ENCODE peak calls at places on chromosomes 1 and 21, in seven cellular contexts. N is left ventricle myocardium inferior; W is DMS79 treated with DMSO at 0.1 percent for 48 hours; X is activated naive CD4-positive, alpha-beta T cell treated with Interleukin-2 at 50 U/mL for 16 hours; M is GM10248; L is effector CD4-positive, alpha-beta T cell; F is psoas muscle. J is an unnamed sample.

GRCh38 chr21:42468511-42469131 is 27.4 kb downstream of the RSPH1 start:
- DNase-seq in N (no peak), W (no peak), M (no peak), F (no peak), L (no peak), X (no peak), J (no peak)

GRCh38 chr1:55636691-55637090 is 421.5 kb upstream of the USP24 start:
- DNase-seq in N (no peak), W (no peak), F (no peak), X (no peak), M (no peak), L (no peak), J (no peak)

GRCh38 chr1:236204043-236204442 is 61.7 kb downstream of the GPR137B start:
- DNase-seq in N (no peak), F (no peak), M (no peak), L (no peak), X (no peak), W (no peak), J (no peak)

GRCh38 chr1:234970731-234971476 is 157.7 kb downstream of the TOMM20 start:
- DNase-seq in N (peak), W (peak), M (no peak), X (no peak), L (no peak), F (peak), J (no peak)

GRCh38 chr1:205998457-205999241 is 4.5 kb downstream of the RAB7B start:
- DNase-seq in M (no peak), L (no peak), W (no peak), F (no peak), N (peak), X (no peak), J (no peak)

GRCh38 chr1:51444534-51445192 is 74.4 kb downstream of the EPS15 start:
- DNase-seq in F (no peak), M (no peak), X (no peak), W (no peak), L (no peak), N (no peak), J (no peak)

GRCh38 chr1:221689138-221689537 is 52.8 kb downstream of the DUSP10 start:
- DNase-seq in M (no peak), F (no peak), L (no peak), W (no peak), X (no peak), N (no peak), J (no peak)

GRCh38 chr1:212328248-212328647 is 43.0 kb downstream of the PPP2R5A start:
- DNase-seq in M (no peak), F (no peak), N (no peak), W (no peak), X (no peak), L (no peak), J (no peak)

GRCh38 chr1:31937300-31938183 is 626 bp downstream of the PTP4A2 start:
- DNase-seq in X (peak), L (peak), W (peak), N (peak), M (peak), F (peak), J (peak)

GRCh38 chr1:42973304-42973703 is 14.6 kb upstream of the SLC2A1 start:
- DNase-seq in F (no peak), L (no peak), W (no peak), X (no peak), N (peak), M (no peak), J (no peak)

GRCh38 chr1:246142320-246142893 is 364.7 kb downstream of the SMYD3 start:
- DNase-seq in M (no peak), X (no peak), F (no peak), N (no peak), L (no peak), W (no peak), J (no peak)

GRCh38 chr1:100076744-100077143 is 56.0 kb downstream of the SASS6 start:
- DNase-seq in N (no peak), X (no peak), L (no peak), W (no peak), M (peak), F (no peak), J (no peak)

GRCh38 chr1:176994926-176995596 is 169.5 kb downstream of the ASTN1 start:
- DNase-seq in M (no peak), N (no peak), W (no peak), L (no peak), X (no peak), F (no peak), J (no peak)

GRCh38 chr1:180291004-180291403 is 60.9 kb downstream of the LHX4 start:
- DNase-seq in L (no peak), M (no peak), F (no peak), W (no peak), N (no peak), X (no peak), J (no peak)

GRCh38 chr1:45243476-45244343 is 37.3 kb upstream of the ZSWIM5 start:
- DNase-seq in L (no peak), N (no peak), X (no peak), F (no peak), M (no peak), W (no peak), J (no peak)

GRCh38 chr1:155122308-155122707 is 5.4 kb upstream of the EFNA1 start:
- DNase-seq in L (no peak), W (no peak), F (no peak), M (no peak), N (no peak), X (no peak), J (no peak)

GRCh38 chr1:74180490-74180889 is 17.5 kb downstream of the LRRIQ3 start:
- DNase-seq in W (no peak), L (no peak), M (no peak), X (no peak), F (no peak), N (no peak), J (no peak)

GRCh38 chr1:201539561-201540404 is 856 bp downstream of the NAV1 start:
- DNase-seq in N (peak), F (peak), W (peak), L (no peak), X (no peak), M (peak), J (no peak)

GRCh38 chr1:32540589-32540988 is 1.4 kb downstream of the ZBTB8A start:
- DNase-seq in X (no peak), W (peak), M (no peak), L (no peak), F (no peak), N (no peak), J (no peak)

GRCh38 chr1:3275471-3276340 is 178.8 kb upstream of the ARHGEF16 start:
- DNase-seq in F (no peak), X (no peak), L (no peak), N (peak), M (no peak), W (peak), J (no peak)

GRCh38 chr1:38917772-38918171 is 23.9 kb downstream of the RHBDL2 start:
- DNase-seq in N (no peak), X (no peak), F (no peak), M (no peak), W (no peak), L (no peak), J (no peak)

GRCh38 chr21:40757366-40757765 is 89.6 kb downstream of the DSCAM start:
- DNase-seq in F (no peak), M (no peak), W (no peak), L (no peak), N (no peak), X (no peak), J (no peak)

GRCh38 chr1:5856246-5856815 is 135.9 kb downstream of the NPHP4 start:
- DNase-seq in M (no peak), L (no peak), X (no peak), N (no peak), F (no peak), W (no peak), J (no peak)

GRCh38 chr21:33857846-33858671 is 57.5 kb downstream of the ATP5PO start:
- DNase-seq in L (no peak), N (no peak), M (no peak), X (no peak), W (no peak), F (no peak), J (no peak)

GRCh38 chr21:35611752-35612151 is 448.6 kb downstream of the SETD4 start:
- DNase-seq in L (no peak), X (no peak), F (no peak), M (no peak), N (no peak), W (no peak), J (no peak)

GRCh38 chr1:244210884-244211558 is 159.9 kb downstream of the ZBTB18 start:
- DNase-seq in N (no peak), W (no peak), F (no peak), L (no peak), M (no peak), X (no peak), J (no peak)

GRCh38 chr1:39850606-39851216 is 32.6 kb downstream of the TRIT1 start:
- DNase-seq in X (no peak), L (no peak), W (no peak), N (no peak), M (no peak), F (no peak), J (no peak)

GRCh38 chr1:30845891-30846290 is 62.7 kb downstream of the SDC3 start:
- DNase-seq in L (no peak), F (no peak), M (no peak), N (no peak), W (no peak), X (no peak), J (no peak)

GRCh38 chr1:107936498-107937481 is 28.2 kb downstream of the VAV3 start:
- DNase-seq in X (peak), M (peak), N (no peak), W (peak), F (peak), L (peak), J (peak)

GRCh38 chr1:116242741-116243140 is 130.3 kb upstream of the ATP1A1 start:
- DNase-seq in M (no peak), X (no peak), W (no peak), L (no peak), N (no peak), F (no peak), J (no peak)

GRCh38 chr1:94623560-94624148 is 82.1 kb upstream of the F3 start:
- DNase-seq in L (no peak), X (no peak), N (no peak), M (no peak), F (no peak), W (no peak), J (no peak)

GRCh38 chr1:78044796-78045599 is 768 bp upstream of the GIPC2 start:
- DNase-seq in W (no peak), M (no peak), F (no peak), L (no peak), X (no peak), N (no peak), J (no peak)

GRCh38 chr1:121546830-121547680 is 362.3 kb downstream of the SRGAP2C start:
- DNase-seq in F (no peak), X (no peak), M (no peak), W (no peak), N (no peak), L (no peak), J (no peak)